ENCODE peak calls at places on chromosomes 4 and X, in six cellular contexts. I, K, P, G, H and O are unnamed samples.

GRCh38 chrX:43176686-43177085 is 398.7 kb upstream of the PPP1R2C start:
- DNase-seq in H (no peak), P (peak), K (no peak), G (no peak), I (no peak), O (no peak)

GRCh38 chr4:128332086-128332485 is 44.5 kb upstream of the PGRMC2 start:
- DNase-seq in H (no peak), G (no peak), K (no peak), P (no peak), I (no peak), O (no peak)

GRCh38 chr4:101186558-101187184 is 160.7 kb downstream of the PPP3CA start:
- DNase-seq in G (no peak), P (no peak), H (no peak), I (no peak), K (no peak), O (no peak)

GRCh38 chrX:75655627-75656026 is 129.4 kb downstream of the MAGEE2 start:
- DNase-seq in K (no peak), I (no peak), P (no peak), G (no peak), H (no peak), O (no peak)

GRCh38 chrX:38699603-38700110 is 101.6 kb upstream of the MID1IP1 start:
- DNase-seq in G (no peak), P (no peak), H (no peak), I (no peak), K (no peak), O (no peak)

GRCh38 chr4:176002007-176002623 is 63.5 kb upstream of the WDR17 start:
- DNase-seq in G (peak), H (no peak), K (no peak), I (no peak), P (peak), O (no peak)

GRCh38 chr4:76377922-76378321 is 43.0 kb downstream of the CCDC158 start:
- DNase-seq in P (peak), I (no peak), G (no peak), K (no peak), H (no peak), O (peak)

GRCh38 chr4:2337896-2338295 is 76.0 kb upstream of the MXD4 start:
- DNase-seq in I (peak), G (no peak), H (no peak), P (no peak), K (no peak), O (no peak)

GRCh38 chrX:54248309-54248708 is 65.3 kb upstream of the FAM120C start:
- DNase-seq in H (no peak), I (no peak), K (no peak), P (peak), G (no peak), O (peak)

GRCh38 chrX:65821721-65822496 is 154.5 kb downstream of the MSN start:
- DNase-seq in G (peak), K (no peak), I (no peak), P (no peak), H (no peak), O (peak)

GRCh38 chrX:102345916-102346315 is 93.9 kb downstream of the NXF2B start:
- DNase-seq in H (peak), I (peak), G (no peak), K (no peak), P (peak), O (no peak)

GRCh38 chr4:139017861-139018260 is 2.3 kb downstream of the NOCT start:
- DNase-seq in I (no peak), H (no peak), G (no peak), P (no peak), K (no peak), O (no peak)

GRCh38 chr4:32172761-32173160 is 1452.6 kb downstream of the PCDH7 start:
- DNase-seq in G (no peak), H (no peak), I (no peak), P (peak), K (no peak), O (no peak)

GRCh38 chr4:82469776-82470345 is 39.5 kb downstream of the ENOPH1 start:
- DNase-seq in H (no peak), G (no peak), P (no peak), K (no peak), I (no peak), O (no peak)

GRCh38 chr4:156596026-156596425 is 375.6 kb downstream of the PDGFC start:
- DNase-seq in H (no peak), P (no peak), G (no peak), K (no peak), I (no peak), O (no peak)

GRCh38 chr4:151362404-151363164 is 37.2 kb upstream of the SH3D19 start:
- DNase-seq in P (peak), I (peak), H (peak), K (peak), G (peak), O (peak)

GRCh38 chr4:36349904-36350554 is 68.6 kb downstream of the DTHD1 start:
- DNase-seq in H (no peak), I (no peak), P (no peak), G (no peak), K (no peak), O (no peak)

GRCh38 chr4:156954598-156954997 is 17.0 kb downstream of the PDGFC start:
- DNase-seq in I (no peak), H (no peak), G (no peak), K (no peak), P (no peak), O (no peak)

GRCh38 chr4:6474053-6474568 is 1.7 kb upstream of the PPP2R2C start:
- DNase-seq in K (no peak), H (no peak), G (no peak), P (peak), I (no peak), O (peak)

GRCh38 chr4:128322311-128322710 is 34.7 kb upstream of the PGRMC2 start:
- DNase-seq in I (no peak), H (no peak), K (no peak), G (no peak), P (peak), O (no peak)

GRCh38 chr4:79682801-79683217 is 274.8 kb upstream of the GK2 start:
- DNase-seq in I (no peak), K (no peak), G (no peak), P (no peak), H (no peak), O (no peak)

GRCh38 chrX:3216581-3216980 is 129.9 kb downstream of the MXRA5 start:
- DNase-seq in P (no peak), K (no peak), G (no peak), H (no peak), I (no peak), O (no peak)

GRCh38 chr4:25376754-25377571 is at the start of gene ANAPC4:
- DNase-seq in H (peak), P (peak), K (peak), I (peak), G (peak), O (peak)
- TF ChIP-seq POLR2A in H (peak), P (peak), K (peak), I (no peak), G (peak), O (peak)

GRCh38 chr4:8533274-8533865 is 46.8 kb upstream of the GPR78 start:
- DNase-seq in H (no peak), I (no peak), G (no peak), K (no peak), P (no peak), O (no peak)

GRCh38 chr4:8532245-8532781 is 47.9 kb upstream of the GPR78 start:
- DNase-seq in I (no peak), P (no peak), K (no peak), H (no peak), G (no peak), O (no peak)

GRCh38 chr4:8536467-8536866 is 43.7 kb upstream of the GPR78 start:
- DNase-seq in P (no peak), G (no peak), K (no peak), H (no peak), I (no peak), O (no peak)

GRCh38 chr4:8534601-8535000 is 45.6 kb upstream of the GPR78 start:
- DNase-seq in G (no peak), I (no peak), K (no peak), H (no peak), P (no peak), O (no peak)

DNA sequence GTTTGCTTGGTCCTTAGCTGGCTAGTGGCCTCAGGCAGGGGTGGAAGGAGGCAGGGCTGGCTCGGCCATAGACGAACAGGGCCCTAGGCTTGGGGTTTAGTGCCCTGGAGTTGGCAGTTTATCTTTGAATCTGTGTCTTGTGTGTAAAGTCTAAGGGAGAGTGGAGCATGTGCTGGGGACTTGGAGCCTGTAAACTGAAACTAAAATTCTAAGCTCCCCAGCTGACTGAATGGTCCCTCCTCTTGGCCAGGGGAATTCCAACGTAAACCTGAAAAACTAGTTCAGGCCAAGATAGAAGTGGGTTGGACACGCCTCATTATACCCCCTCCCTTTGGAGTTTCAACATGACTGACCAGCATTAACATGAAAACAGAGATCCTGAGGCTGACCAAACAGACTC is 46.1 kb upstream of the GPR78 start:
- DNase-seq in G (no peak), P (no peak), I (peak), H (no peak), K (peak), O (no peak)
- TF ChIP-seq POLR2A in G (no peak), P (no peak), I (no peak), H (no peak), K (peak), O (no peak)

GRCh38 chrX:118974908-118975671 is 672 bp downstream of the LONRF3 start:
- DNase-seq in K (no peak), I (no peak), P (peak), H (no peak), G (peak), O (peak)
- TF ChIP-seq POLR2A in K (no peak), I (no peak), P (no peak), H (no peak), G (no peak), O (no peak)

GRCh38 chr4:183407128-183407585 is 37.3 kb upstream of the CDKN2AIP start:
- DNase-seq in H (peak), P (peak), K (peak), I (peak), G (peak), O (peak)
- TF ChIP-seq POLR2A in H (no peak), P (no peak), K (no peak), I (no peak), G (no peak), O (peak)

GRCh38 chr4:85776091-85776490 is 301.1 kb downstream of the ARHGAP24 start:
- DNase-seq in K (no peak), H (no peak), G (no peak), I (no peak), P (no peak), O (no peak)

GRCh38 chr4:85779165-85779564 is 304.2 kb downstream of the ARHGAP24 start:
- DNase-seq in H (no peak), I (no peak), K (no peak), P (no peak), G (no peak), O (no peak)

GRCh38 chr4:85776579-85776978 is 301.6 kb downstream of the ARHGAP24 start:
- DNase-seq in I (no peak), G (no peak), P (no peak), H (no peak), K (no peak), O (no peak)

GRCh38 chr4:85778809-85779124 is 303.8 kb downstream of the ARHGAP24 start:
- DNase-seq in G (no peak), H (no peak), I (no peak), K (no peak), P (no peak), O (no peak)

GRCh38 chr4:85777908-85778808 is 303.2 kb downstream of the ARHGAP24 start:
- DNase-seq in H (no peak), P (no peak), I (no peak), G (no peak), K (peak), O (no peak)
- TF ChIP-seq POLR2A in H (no peak), P (no peak), I (no peak), G (no peak), K (no peak), O (no peak)

DNA sequence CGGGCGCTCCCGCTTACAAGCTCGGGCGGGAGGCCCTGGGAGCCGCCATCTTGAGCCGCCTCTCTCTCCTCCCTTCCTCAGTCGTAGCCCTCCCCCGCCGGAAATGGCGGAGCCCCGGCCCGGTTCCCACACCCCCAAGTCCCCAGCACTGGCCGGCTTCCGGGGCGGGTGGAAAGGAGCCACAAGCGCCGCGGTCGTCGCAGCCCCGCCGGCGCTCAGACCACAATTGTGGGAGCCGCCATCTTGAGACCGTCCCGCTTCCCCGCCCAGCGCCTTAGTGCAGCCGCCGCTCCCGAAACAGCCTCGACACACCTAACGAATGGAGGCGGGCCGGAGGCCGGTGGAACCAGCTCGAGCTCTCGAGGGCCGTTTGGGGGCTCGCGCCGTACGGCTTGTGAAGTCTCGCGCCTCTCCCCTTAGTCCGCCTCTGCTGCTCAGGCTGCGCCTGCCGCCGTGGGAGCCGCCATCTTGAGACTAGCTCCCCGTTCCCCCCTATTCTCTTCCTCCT is 440 bp downstream of the HCFC1 start:
- DNase-seq in P (peak), G (peak), K (peak), H (peak), I (peak), O (peak)
- TF ChIP-seq POLR2A in P (no peak), G (no peak), K (peak), H (peak), I (no peak), O (no peak)

GRCh38 chrX:109871489-109871888 is 131.4 kb upstream of the TMEM164 start:
- DNase-seq in K (no peak), P (no peak), G (no peak), H (no peak), I (no peak), O (no peak)
- TF ChIP-seq POLR2A in K (no peak), P (no peak), G (no peak), H (no peak), I (no peak), O (no peak)

DNA sequence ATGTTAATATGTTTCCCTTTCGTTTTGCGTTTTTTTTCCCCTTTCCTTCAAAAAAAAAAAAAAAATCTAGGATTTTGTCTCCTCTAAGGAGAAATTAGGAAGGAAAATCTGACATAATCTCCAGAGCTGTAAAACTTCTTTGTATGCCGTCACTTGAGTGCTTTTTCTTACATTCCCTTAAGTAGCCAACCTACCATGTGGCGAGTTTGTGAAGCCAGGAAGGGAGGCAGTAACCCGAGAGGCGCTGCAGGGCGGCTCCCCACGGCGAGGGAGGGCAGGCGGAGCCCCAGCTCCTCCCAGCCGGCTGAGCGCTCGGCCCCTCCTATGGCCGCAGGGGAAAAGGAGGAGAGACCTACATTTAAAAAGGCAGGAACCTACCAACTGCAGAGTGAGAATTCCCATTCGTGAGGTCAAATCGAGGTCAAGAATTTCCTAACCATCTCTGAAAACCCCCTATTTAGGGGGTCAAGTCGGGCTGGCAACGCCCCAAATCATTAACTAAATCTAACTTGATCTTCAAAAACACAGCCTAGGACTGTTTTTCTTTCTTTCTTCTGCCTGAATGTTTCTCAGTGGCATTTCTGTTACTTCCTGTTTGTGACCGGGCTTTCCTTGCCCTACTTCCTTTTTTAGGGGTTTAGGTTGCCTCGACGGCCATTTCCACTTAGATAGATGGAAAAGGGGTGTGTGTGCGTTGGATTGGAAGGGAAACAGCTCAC is 345.1 kb upstream of the KLF3 start:
- DNase-seq in K (peak), P (peak), I (peak), G (peak), H (peak), O (peak)
- TF ChIP-seq POLR2A in K (peak), P (no peak), I (no peak), G (peak), H (no peak), O (peak)